ENCODE peak calls at places on chromosomes 1 and 21, in nine cellular contexts. S is cortex of kidney; Y is activated naive CD4-positive, alpha-beta T cell treated with anti-CD3 and anti-CD28 coated beads, Interleukin-2, amount 10 ng/mL, durations not matched to agents 7 days and 5 days; C is GM18507; N is HL-60; H is GM23248; E is RWPE2; W is activated CD4-positive, alpha-beta T cell treated with anti-CD3 and anti-CD28 coated beads for 48 hours; U is lower lobe of right lung. F is an unnamed sample.

GRCh38 chr1:244161111-244161510 is 110.0 kb downstream of the ZBTB18 start:
- DNase-seq in S (no peak), Y (no peak), C (no peak), N (no peak), H (no peak), E (no peak), W (no peak), U (no peak), F (no peak)

GRCh38 chr1:32330558-32331127 is 5.4 kb downstream of the MARCKSL1 start:
- DNase-seq in S (no peak), Y (no peak), C (no peak), N (no peak), H (no peak), E (no peak), W (no peak), U (no peak), F (no peak)

GRCh38 chr1:173527151-173527826 is 50.2 kb downstream of the PRDX6 start:
- DNase-seq in S (no peak), Y (no peak), C (no peak), N (no peak), H (no peak), E (peak; percentile 50), W (no peak), U (no peak), F (no peak)

GRCh38 chr1:206074839-206075238 is 21.9 kb downstream of the RHEX start:
- DNase-seq in S (no peak), Y (no peak), C (no peak), N (no peak), H (no peak), E (no peak), W (no peak), U (no peak), F (no peak)

GRCh38 chr1:94926365-94926914 is 470 bp downstream of the CNN3 start:
- DNase-seq in S (no peak), Y (peak; percentile 43), C (no peak), N (no peak), H (peak; percentile 80), E (peak; percentile 57), W (peak; percentile 14), U (peak; percentile 65), F (no peak)

GRCh38 chr1:245085508-245086095 is 69.2 kb upstream of the KIF26B start:
- DNase-seq in S (no peak), Y (no peak), C (no peak), N (no peak), H (peak; percentile 98), E (no peak), W (no peak), U (no peak), F (no peak)

GRCh38 chr1:3894626-3895278 is 5.3 kb downstream of the C1orf174 start:
- DNase-seq in S (no peak), Y (no peak), C (no peak), N (no peak), H (no peak), E (no peak), W (no peak), U (peak; percentile 42), F (no peak)

GRCh38 chr1:173014145-173014544 is 36.6 kb downstream of the TNFSF18 start:
- DNase-seq in S (no peak), Y (no peak), C (no peak), N (no peak), H (no peak), E (no peak), W (no peak), U (no peak), F (no peak)

GRCh38 chr1:204337583-204337982 is 22.1 kb downstream of the PLEKHA6 start:
- DNase-seq in S (no peak), Y (no peak), C (no peak), N (no peak), H (peak; percentile 90), E (no peak), W (no peak), U (no peak), F (no peak)

GRCh38 chr21:26169061-26169610 is 1.4 kb downstream of the APP start:
- DNase-seq in S (no peak), Y (peak; percentile 63), C (peak; percentile 20), N (no peak), H (peak; percentile 88), E (no peak), W (peak; percentile 53), U (no peak), F (peak; percentile 27)

GRCh38 chr1:10901091-10901893 is 104.8 kb upstream of the CASZ1 start:
- DNase-seq in S (no peak), Y (no peak), C (no peak), N (no peak), H (peak; percentile 70), E (peak; percentile 60), W (no peak), U (peak; percentile 75), F (no peak)